ENCODE peak calls at places on chromosome 14, in nine cellular contexts. One of them, this sample, is unnamed.

GRCh38 chr14:102029956-102030355 is 56.9 kb downstream of the HSP90AA1 start:
- DNase-seq in type B pancreatic cell: no peak
- DNase-seq in T-cell: no peak
- DNase-seq in BJ: no peak
- DNase-seq in stimulated activated CD4-positive, alpha-beta T cell treated with anti-CD3 and anti-CD28 coated beads, TNF-alpha, amount 100 ng/mL, for 1 hour: no peak
- DNase-seq in AG08396: peak
- DNase-seq in retinal pigment epithelial cell: peak
- DNase-seq in NCI-H1105: no peak
- DNase-seq in GM04504: peak
- DNase-seq in this sample: no peak

GRCh38 chr14:35398095-35398584 is 6.4 kb downstream of the NFKBIA start:
- DNase-seq in type B pancreatic cell: no peak
- DNase-seq in T-cell: no peak
- DNase-seq in BJ: no peak
- DNase-seq in stimulated activated CD4-positive, alpha-beta T cell treated with anti-CD3 and anti-CD28 coated beads, TNF-alpha, amount 100 ng/mL, for 1 hour: no peak
- DNase-seq in AG08396: no peak
- DNase-seq in retinal pigment epithelial cell: no peak
- DNase-seq in NCI-H1105: no peak
- DNase-seq in GM04504: no peak
- DNase-seq in this sample: no peak

GRCh38 chr14:82419933-82420332 is 886.3 kb upstream of the SEL1L start:
- DNase-seq in type B pancreatic cell: no peak
- DNase-seq in T-cell: no peak
- DNase-seq in BJ: no peak
- DNase-seq in stimulated activated CD4-positive, alpha-beta T cell treated with anti-CD3 and anti-CD28 coated beads, TNF-alpha, amount 100 ng/mL, for 1 hour: no peak
- DNase-seq in AG08396: no peak
- DNase-seq in retinal pigment epithelial cell: no peak
- DNase-seq in NCI-H1105: no peak
- DNase-seq in GM04504: no peak
- DNase-seq in this sample: no peak

GRCh38 chr14:54094765-54095164 is 138.1 kb upstream of the BMP4 start:
- DNase-seq in type B pancreatic cell: no peak
- DNase-seq in T-cell: no peak
- DNase-seq in BJ: no peak
- DNase-seq in stimulated activated CD4-positive, alpha-beta T cell treated with anti-CD3 and anti-CD28 coated beads, TNF-alpha, amount 100 ng/mL, for 1 hour: no peak
- DNase-seq in AG08396: no peak
- DNase-seq in retinal pigment epithelial cell: no peak
- DNase-seq in NCI-H1105: no peak
- DNase-seq in GM04504: no peak
- DNase-seq in this sample: no peak

GRCh38 chr14:26887842-26888241 is 290.0 kb upstream of the NOVA1 start:
- DNase-seq in type B pancreatic cell: no peak
- DNase-seq in T-cell: no peak
- DNase-seq in BJ: no peak
- DNase-seq in stimulated activated CD4-positive, alpha-beta T cell treated with anti-CD3 and anti-CD28 coated beads, TNF-alpha, amount 100 ng/mL, for 1 hour: no peak
- DNase-seq in AG08396: no peak
- DNase-seq in retinal pigment epithelial cell: no peak
- DNase-seq in NCI-H1105: no peak
- DNase-seq in GM04504: no peak
- DNase-seq in this sample: no peak

GRCh38 chr14:65866906-65867305 is 454.4 kb downstream of the FUT8 start:
- DNase-seq in type B pancreatic cell: no peak
- DNase-seq in T-cell: no peak
- DNase-seq in BJ: no peak
- DNase-seq in stimulated activated CD4-positive, alpha-beta T cell treated with anti-CD3 and anti-CD28 coated beads, TNF-alpha, amount 100 ng/mL, for 1 hour: no peak
- DNase-seq in AG08396: no peak
- DNase-seq in retinal pigment epithelial cell: no peak
- DNase-seq in NCI-H1105: peak
- DNase-seq in GM04504: no peak
- DNase-seq in this sample: no peak

GRCh38 chr14:25049559-25050493 is at the start of gene STXBP6:
- DNase-seq in type B pancreatic cell: peak
- DNase-seq in T-cell: no peak
- DNase-seq in BJ: no peak
- DNase-seq in stimulated activated CD4-positive, alpha-beta T cell treated with anti-CD3 and anti-CD28 coated beads, TNF-alpha, amount 100 ng/mL, for 1 hour: no peak
- DNase-seq in AG08396: peak
- DNase-seq in retinal pigment epithelial cell: no peak
- DNase-seq in NCI-H1105: peak
- DNase-seq in GM04504: no peak
- DNase-seq in this sample: no peak

GRCh38 chr14:36069535-36069900 is 107.0 kb downstream of the PTCSC3 start:
- DNase-seq in type B pancreatic cell: no peak
- DNase-seq in T-cell: peak
- DNase-seq in BJ: no peak
- DNase-seq in stimulated activated CD4-positive, alpha-beta T cell treated with anti-CD3 and anti-CD28 coated beads, TNF-alpha, amount 100 ng/mL, for 1 hour: no peak
- DNase-seq in AG08396: peak
- DNase-seq in retinal pigment epithelial cell: peak
- DNase-seq in NCI-H1105: peak
- DNase-seq in GM04504: peak
- DNase-seq in this sample: peak

GRCh38 chr14:55711171-55711811 is 131.3 kb downstream of the KTN1 start:
- DNase-seq in type B pancreatic cell: no peak
- DNase-seq in T-cell: no peak
- DNase-seq in BJ: no peak
- DNase-seq in stimulated activated CD4-positive, alpha-beta T cell treated with anti-CD3 and anti-CD28 coated beads, TNF-alpha, amount 100 ng/mL, for 1 hour: no peak
- DNase-seq in AG08396: peak
- DNase-seq in retinal pigment epithelial cell: no peak
- DNase-seq in NCI-H1105: no peak
- DNase-seq in GM04504: no peak
- DNase-seq in this sample: no peak

GRCh38 chr14:51335521-51335920 is 95.5 kb downstream of the TMX1 start:
- DNase-seq in type B pancreatic cell: no peak
- DNase-seq in T-cell: no peak
- DNase-seq in BJ: no peak
- DNase-seq in stimulated activated CD4-positive, alpha-beta T cell treated with anti-CD3 and anti-CD28 coated beads, TNF-alpha, amount 100 ng/mL, for 1 hour: no peak
- DNase-seq in AG08396: no peak
- DNase-seq in retinal pigment epithelial cell: no peak
- DNase-seq in NCI-H1105: no peak
- DNase-seq in GM04504: no peak
- DNase-seq in this sample: no peak

GRCh38 chr14:100562751-100563150 is 24.5 kb downstream of the BEGAIN start:
- DNase-seq in type B pancreatic cell: no peak
- DNase-seq in T-cell: no peak
- DNase-seq in BJ: no peak
- DNase-seq in stimulated activated CD4-positive, alpha-beta T cell treated with anti-CD3 and anti-CD28 coated beads, TNF-alpha, amount 100 ng/mL, for 1 hour: no peak
- DNase-seq in AG08396: no peak
- DNase-seq in retinal pigment epithelial cell: no peak
- DNase-seq in NCI-H1105: no peak
- DNase-seq in GM04504: no peak
- DNase-seq in this sample: no peak

GRCh38 chr14:61609143-61609851 is 86.0 kb upstream of the HIF1A start:
- DNase-seq in type B pancreatic cell: no peak
- DNase-seq in T-cell: no peak
- DNase-seq in BJ: no peak
- DNase-seq in stimulated activated CD4-positive, alpha-beta T cell treated with anti-CD3 and anti-CD28 coated beads, TNF-alpha, amount 100 ng/mL, for 1 hour: no peak
- DNase-seq in AG08396: no peak
- DNase-seq in retinal pigment epithelial cell: peak
- DNase-seq in NCI-H1105: peak
- DNase-seq in GM04504: no peak
- DNase-seq in this sample: no peak

GRCh38 chr14:69090187-69090789 is 62.6 kb downstream of the DCAF5 start:
- DNase-seq in type B pancreatic cell: no peak
- DNase-seq in T-cell: peak
- DNase-seq in BJ: no peak
- DNase-seq in stimulated activated CD4-positive, alpha-beta T cell treated with anti-CD3 and anti-CD28 coated beads, TNF-alpha, amount 100 ng/mL, for 1 hour: no peak
- DNase-seq in AG08396: no peak
- DNase-seq in retinal pigment epithelial cell: no peak
- DNase-seq in NCI-H1105: peak
- DNase-seq in GM04504: no peak
- DNase-seq in this sample: no peak

GRCh38 chr14:60977848-60978247 is 3.0 kb downstream of the TRMT5 start:
- DNase-seq in type B pancreatic cell: no peak
- DNase-seq in T-cell: no peak
- DNase-seq in BJ: no peak
- DNase-seq in stimulated activated CD4-positive, alpha-beta T cell treated with anti-CD3 and anti-CD28 coated beads, TNF-alpha, amount 100 ng/mL, for 1 hour: no peak
- DNase-seq in AG08396: no peak
- DNase-seq in retinal pigment epithelial cell: no peak
- DNase-seq in NCI-H1105: peak
- DNase-seq in GM04504: no peak
- DNase-seq in this sample: no peak

GRCh38 chr14:38994721-38995120 is 108.3 kb downstream of the SEC23A start:
- DNase-seq in type B pancreatic cell: no peak
- DNase-seq in T-cell: no peak
- DNase-seq in BJ: no peak
- DNase-seq in stimulated activated CD4-positive, alpha-beta T cell treated with anti-CD3 and anti-CD28 coated beads, TNF-alpha, amount 100 ng/mL, for 1 hour: no peak
- DNase-seq in AG08396: no peak
- DNase-seq in retinal pigment epithelial cell: no peak
- DNase-seq in NCI-H1105: peak
- DNase-seq in GM04504: no peak
- DNase-seq in this sample: no peak

GRCh38 chr14:59406454-59407245 is 58.5 kb downstream of the GPR135 start:
- DNase-seq in type B pancreatic cell: no peak
- DNase-seq in T-cell: no peak
- DNase-seq in BJ: no peak
- DNase-seq in stimulated activated CD4-positive, alpha-beta T cell treated with anti-CD3 and anti-CD28 coated beads, TNF-alpha, amount 100 ng/mL, for 1 hour: no peak
- DNase-seq in AG08396: no peak
- DNase-seq in retinal pigment epithelial cell: no peak
- DNase-seq in NCI-H1105: no peak
- DNase-seq in GM04504: no peak
- DNase-seq in this sample: no peak

GRCh38 chr14:92534863-92535654 is 21.5 kb downstream of the RIN3 start:
- DNase-seq in type B pancreatic cell: no peak
- DNase-seq in T-cell: peak
- DNase-seq in BJ: no peak
- DNase-seq in stimulated activated CD4-positive, alpha-beta T cell treated with anti-CD3 and anti-CD28 coated beads, TNF-alpha, amount 100 ng/mL, for 1 hour: no peak
- DNase-seq in AG08396: no peak
- DNase-seq in retinal pigment epithelial cell: no peak
- DNase-seq in NCI-H1105: no peak
- DNase-seq in GM04504: no peak
- DNase-seq in this sample: no peak

GRCh38 chr14:56351861-56352260 is 227.7 kb upstream of the TMEM260 start:
- DNase-seq in type B pancreatic cell: no peak
- DNase-seq in T-cell: no peak
- DNase-seq in BJ: peak
- DNase-seq in stimulated activated CD4-positive, alpha-beta T cell treated with anti-CD3 and anti-CD28 coated beads, TNF-alpha, amount 100 ng/mL, for 1 hour: no peak
- DNase-seq in AG08396: peak
- DNase-seq in retinal pigment epithelial cell: no peak
- DNase-seq in NCI-H1105: no peak
- DNase-seq in GM04504: peak
- DNase-seq in this sample: no peak

GRCh38 chr14:74508292-74508731 is 14.7 kb downstream of the ISCA2 start:
- DNase-seq in type B pancreatic cell: peak
- DNase-seq in T-cell: no peak
- DNase-seq in BJ: no peak
- DNase-seq in stimulated activated CD4-positive, alpha-beta T cell treated with anti-CD3 and anti-CD28 coated beads, TNF-alpha, amount 100 ng/mL, for 1 hour: no peak
- DNase-seq in AG08396: no peak
- DNase-seq in retinal pigment epithelial cell: no peak
- DNase-seq in NCI-H1105: no peak
- DNase-seq in GM04504: no peak
- DNase-seq in this sample: no peak

GRCh38 chr14:85978851-85979250 is 448.9 kb downstream of the FLRT2 start:
- DNase-seq in type B pancreatic cell: no peak
- DNase-seq in T-cell: no peak
- DNase-seq in BJ: no peak
- DNase-seq in stimulated activated CD4-positive, alpha-beta T cell treated with anti-CD3 and anti-CD28 coated beads, TNF-alpha, amount 100 ng/mL, for 1 hour: no peak
- DNase-seq in AG08396: no peak
- DNase-seq in retinal pigment epithelial cell: no peak
- DNase-seq in NCI-H1105: no peak
- DNase-seq in GM04504: no peak
- DNase-seq in this sample: no peak

GRCh38 chr14:88835661-88836060 is 11.2 kb downstream of the TTC8 start:
- DNase-seq in type B pancreatic cell: no peak
- DNase-seq in T-cell: no peak
- DNase-seq in BJ: no peak
- DNase-seq in stimulated activated CD4-positive, alpha-beta T cell treated with anti-CD3 and anti-CD28 coated beads, TNF-alpha, amount 100 ng/mL, for 1 hour: no peak
- DNase-seq in AG08396: no peak
- DNase-seq in retinal pigment epithelial cell: no peak
- DNase-seq in NCI-H1105: no peak
- DNase-seq in GM04504: no peak
- DNase-seq in this sample: no peak

GRCh38 chr14:69079188-69079742 is 73.7 kb downstream of the DCAF5 start:
- DNase-seq in type B pancreatic cell: no peak
- DNase-seq in T-cell: no peak
- DNase-seq in BJ: peak
- DNase-seq in stimulated activated CD4-positive, alpha-beta T cell treated with anti-CD3 and anti-CD28 coated beads, TNF-alpha, amount 100 ng/mL, for 1 hour: no peak
- DNase-seq in AG08396: peak
- DNase-seq in retinal pigment epithelial cell: peak
- DNase-seq in NCI-H1105: no peak
- DNase-seq in GM04504: peak
- DNase-seq in this sample: peak

GRCh38 chr14:61146896-61147295 is 134.2 kb downstream of the TMEM30B start:
- DNase-seq in type B pancreatic cell: no peak
- DNase-seq in T-cell: no peak
- DNase-seq in BJ: no peak
- DNase-seq in stimulated activated CD4-positive, alpha-beta T cell treated with anti-CD3 and anti-CD28 coated beads, TNF-alpha, amount 100 ng/mL, for 1 hour: no peak
- DNase-seq in AG08396: no peak
- DNase-seq in retinal pigment epithelial cell: no peak
- DNase-seq in NCI-H1105: no peak
- DNase-seq in GM04504: no peak
- DNase-seq in this sample: no peak

GRCh38 chr14:55329999-55330710 is 58.9 kb downstream of the FBXO34 start:
- DNase-seq in type B pancreatic cell: no peak
- DNase-seq in T-cell: no peak
- DNase-seq in BJ: no peak
- DNase-seq in stimulated activated CD4-positive, alpha-beta T cell treated with anti-CD3 and anti-CD28 coated beads, TNF-alpha, amount 100 ng/mL, for 1 hour: no peak
- DNase-seq in AG08396: no peak
- DNase-seq in retinal pigment epithelial cell: no peak
- DNase-seq in NCI-H1105: no peak
- DNase-seq in GM04504: no peak
- DNase-seq in this sample: no peak

GRCh38 chr14:35814371-35815005 is 5.4 kb upstream of the RALGAPA1 start:
- DNase-seq in type B pancreatic cell: no peak
- DNase-seq in T-cell: peak
- DNase-seq in BJ: no peak
- DNase-seq in stimulated activated CD4-positive, alpha-beta T cell treated with anti-CD3 and anti-CD28 coated beads, TNF-alpha, amount 100 ng/mL, for 1 hour: peak
- DNase-seq in AG08396: peak
- DNase-seq in retinal pigment epithelial cell: no peak
- DNase-seq in NCI-H1105: peak
- DNase-seq in GM04504: peak
- DNase-seq in this sample: no peak

GRCh38 chr14:29584992-29585391 is 342.7 kb downstream of the PRKD1 start:
- DNase-seq in type B pancreatic cell: no peak
- DNase-seq in T-cell: no peak
- DNase-seq in BJ: peak
- DNase-seq in stimulated activated CD4-positive, alpha-beta T cell treated with anti-CD3 and anti-CD28 coated beads, TNF-alpha, amount 100 ng/mL, for 1 hour: no peak
- DNase-seq in AG08396: peak
- DNase-seq in retinal pigment epithelial cell: peak
- DNase-seq in NCI-H1105: peak
- DNase-seq in GM04504: peak
- DNase-seq in this sample: peak

GRCh38 chr14:64303471-64303917 is 9.3 kb upstream of the ESR2 start:
- DNase-seq in type B pancreatic cell: no peak
- DNase-seq in T-cell: no peak
- DNase-seq in BJ: no peak
- DNase-seq in stimulated activated CD4-positive, alpha-beta T cell treated with anti-CD3 and anti-CD28 coated beads, TNF-alpha, amount 100 ng/mL, for 1 hour: no peak
- DNase-seq in AG08396: peak
- DNase-seq in retinal pigment epithelial cell: peak
- DNase-seq in NCI-H1105: peak
- DNase-seq in GM04504: peak
- DNase-seq in this sample: peak

GRCh38 chr14:98069712-98070133 is 1202.3 kb downstream of the BCL11B start:
- DNase-seq in type B pancreatic cell: no peak
- DNase-seq in T-cell: no peak
- DNase-seq in BJ: no peak
- DNase-seq in stimulated activated CD4-positive, alpha-beta T cell treated with anti-CD3 and anti-CD28 coated beads, TNF-alpha, amount 100 ng/mL, for 1 hour: no peak
- DNase-seq in AG08396: no peak
- DNase-seq in retinal pigment epithelial cell: peak
- DNase-seq in NCI-H1105: no peak
- DNase-seq in GM04504: no peak
- DNase-seq in this sample: peak

GRCh38 chr14:77955816-77956796 is 156.2 kb downstream of the ADCK1 start:
- DNase-seq in type B pancreatic cell: no peak
- DNase-seq in T-cell: no peak
- DNase-seq in BJ: no peak
- DNase-seq in stimulated activated CD4-positive, alpha-beta T cell treated with anti-CD3 and anti-CD28 coated beads, TNF-alpha, amount 100 ng/mL, for 1 hour: no peak
- DNase-seq in AG08396: no peak
- DNase-seq in retinal pigment epithelial cell: no peak
- DNase-seq in NCI-H1105: no peak
- DNase-seq in GM04504: no peak
- DNase-seq in this sample: no peak

GRCh38 chr14:56125772-56126411 is 7.7 kb downstream of the PELI2 start:
- DNase-seq in type B pancreatic cell: no peak
- DNase-seq in T-cell: no peak
- DNase-seq in BJ: no peak
- DNase-seq in stimulated activated CD4-positive, alpha-beta T cell treated with anti-CD3 and anti-CD28 coated beads, TNF-alpha, amount 100 ng/mL, for 1 hour: no peak
- DNase-seq in AG08396: no peak
- DNase-seq in retinal pigment epithelial cell: no peak
- DNase-seq in NCI-H1105: peak
- DNase-seq in GM04504: no peak
- DNase-seq in this sample: no peak

GRCh38 chr14:24390696-24391468 is 7.9 kb upstream of the NYNRIN start:
- DNase-seq in type B pancreatic cell: no peak
- DNase-seq in T-cell: no peak
- DNase-seq in BJ: no peak
- DNase-seq in stimulated activated CD4-positive, alpha-beta T cell treated with anti-CD3 and anti-CD28 coated beads, TNF-alpha, amount 100 ng/mL, for 1 hour: no peak
- DNase-seq in AG08396: no peak
- DNase-seq in retinal pigment epithelial cell: no peak
- DNase-seq in NCI-H1105: no peak
- DNase-seq in GM04504: no peak
- DNase-seq in this sample: no peak